ENCODE peak calls at places on chromosomes 13 and 19, in four cellular contexts. O is right atrium auricular region, L is mammary epithelial cell, C is BJ. N is an unnamed sample.
A peak's percentile ranks its signal among the peaks of the same experiment; 100 is the strongest.

GRCh38 chr13:67308004-67308772 is 78.1 kb upstream of the PCDH9 start:
- DNase-seq in O (no peak), L (peak; percentile 70), C (no peak), N (peak; percentile 79)

GRCh38 chr19:10501971-10502523 is 1.1 kb downstream of the KEAP1 start:
- DNase-seq in L (no peak), C (no peak), O (peak; percentile 76), N (peak; percentile 67)

GRCh38 chr13:21583496-21583895 is 20.5 kb downstream of the MICU2 start:
- DNase-seq in C (no peak), O (no peak), L (no peak), N (no peak)

GRCh38 chr19:18290250-18291018 is 9.0 kb upstream of the JUND start:
- DNase-seq in L (no peak), C (no peak), O (no peak), N (no peak)

GRCh38 chr19:35006999-35007365 is 6.9 kb downstream of the GRAMD1A start:
- DNase-seq in O (no peak), C (no peak), L (no peak), N (no peak)

GRCh38 chr13:76813874-76814273 is 72.3 kb downstream of the KCTD12 start:
- DNase-seq in L (no peak), O (no peak), C (no peak), N (no peak)

GRCh38 chr13:110018009-110018408 is 231.6 kb upstream of the IRS2 start:
- DNase-seq in O (no peak), C (no peak), L (peak; percentile 14), N (peak; percentile 60)

GRCh38 chr13:114001331-114002008 is 27.6 kb upstream of the C13orf46 start:
- DNase-seq in L (no peak), C (no peak), O (no peak), N (no peak)

GRCh38 chr19:2096543-2097329 is at the start of gene IZUMO4:
- DNase-seq in L (peak; percentile 95), C (peak; percentile 61), O (peak; percentile 98), N (peak; percentile 94)

GRCh38 chr13:113584205-113584869 is at the start of gene TFDP1:
- DNase-seq in O (peak; percentile 61), L (peak; percentile 86), C (peak; percentile 26), N (peak; percentile 91)

GRCh38 chr13:34926513-34926912 is 15.6 kb upstream of the NBEA start:
- DNase-seq in O (no peak), C (peak; percentile 9), L (peak; percentile 51), N (peak; percentile 62)

GRCh38 chr13:30346159-30346788 is 38.9 kb upstream of the KATNAL1 start:
- DNase-seq in O (no peak), L (peak; percentile 60), C (no peak), N (no peak)

GRCh38 chr13:97240789-97241734 is 18.9 kb downstream of the MBNL2 start:
- DNase-seq in L (no peak), O (no peak), C (no peak), N (no peak)

GRCh38 chr13:26618726-26619125 is 61.2 kb downstream of the WASF3 start:
- DNase-seq in O (no peak), C (no peak), L (no peak), N (no peak)

GRCh38 chr19:32404939-32405430 is 585 bp upstream of the DPY19L3 start:
- DNase-seq in O (peak; percentile 81), L (no peak), C (no peak), N (peak; percentile 19)

GRCh38 chr19:11373166-11373884 is 1.1 kb upstream of the SWSAP1 start:
- DNase-seq in C (no peak), L (no peak), O (no peak), N (peak; percentile 58)

GRCh38 chr19:33906578-33907335 is 110.1 kb downstream of the KCTD15 start:
- DNase-seq in O (peak; percentile 61), C (no peak), L (peak; percentile 37), N (no peak)

GRCh38 chr13:44331912-44332840 is 41.4 kb upstream of the SERP2 start:
- DNase-seq in C (peak; percentile 39), O (peak; percentile 77), L (no peak), N (peak; percentile 24)

GRCh38 chr19:55605637-55606470 is at the start of gene ZNF865:
- DNase-seq in L (peak; percentile 84), C (no peak), O (peak; percentile 81), N (peak; percentile 92)

GRCh38 chr13:90032841-90033493 is 1314.5 kb upstream of the MIR17HG start:
- DNase-seq in L (no peak), O (no peak), C (no peak), N (no peak)

GRCh38 chr19:29542327-29542726 is 16.5 kb downstream of the VSTM2B start:
- DNase-seq in C (no peak), O (no peak), L (no peak), N (no peak)

GRCh38 chr13:88434953-88435352 is 763.8 kb downstream of the SLITRK5 start:
- DNase-seq in L (no peak), O (no peak), C (no peak), N (no peak)

GRCh38 chr19:11151181-11151580 is 4.4 kb downstream of the SPC24 start:
- DNase-seq in C (no peak), O (no peak), L (no peak), N (no peak)

GRCh38 chr19:11530432-11530831 is 1.5 kb upstream of the ECSIT start:
- DNase-seq in O (peak; percentile 85), L (peak; percentile 70), C (no peak), N (peak; percentile 84)

GRCh38 chr13:66689037-66689619 is 541.0 kb downstream of the PCDH9 start:
- DNase-seq in O (no peak), C (no peak), L (no peak), N (no peak)

GRCh38 chr19:38031423-38031770 is 124.4 kb downstream of the SIPA1L3 start:
- DNase-seq in L (no peak), C (no peak), O (no peak), N (peak; percentile 14)

GRCh38 chr19:34832581-34833112 is 59.6 kb upstream of the ZNF599 start:
- DNase-seq in O (no peak), L (no peak), C (no peak), N (no peak)

GRCh38 chr19:16836115-16836905 is 7.1 kb downstream of the SIN3B start:
- DNase-seq in O (no peak), C (no peak), L (peak; percentile 54), N (no peak)

GRCh38 chr19:50663280-50663790 is 14.1 kb downstream of the C19orf81 start:
- DNase-seq in O (no peak), C (no peak), L (no peak), N (peak; percentile 54)

GRCh38 chr13:39952244-39953233 is 297.1 kb downstream of the COG6 start:
- DNase-seq in C (peak; percentile 37), L (no peak), O (no peak), N (no peak)

GRCh38 chr19:32748497-32748896 is 28.9 kb downstream of the TDRD12 start:
- DNase-seq in O (no peak), L (no peak), C (no peak), N (peak; percentile 4)

GRCh38 chr19:2195914-2196313 is 32.2 kb downstream of the DOT1L start:
- DNase-seq in L (no peak), C (no peak), O (no peak), N (no peak)

GRCh38 chr19:45470147-45471081 is 2.6 kb downstream of the FOSB start:
- DNase-seq in C (no peak), L (peak; percentile 69), O (no peak), N (peak; percentile 84)

GRCh38 chr13:51781246-51782022 is 22.5 kb downstream of the DHRS12 start:
- DNase-seq in C (no peak), L (peak; percentile 31), O (no peak), N (peak; percentile 60)

GRCh38 chr19:805600-806550 is 8.6 kb downstream of the PTBP1 start:
- DNase-seq in O (no peak), L (no peak), C (no peak), N (no peak)

GRCh38 chr13:29465741-29466293 is 129.7 kb downstream of the SLC7A1 start:
- DNase-seq in C (peak; percentile 19), L (peak; percentile 80), O (no peak), N (peak; percentile 28)